ENCODE peak calls at places on chromosome 11, in ten cellular contexts. L is A549, Y is right lobe of liver, U is H9, S is Peyer's patch, B is neural progenitor cell, K is OCI-LY7, Q is heart left ventricle, J is colonic mucosa, F is transverse colon. E is an unnamed sample.
A peak's percentile ranks its signal among the peaks of the same experiment; 100 is the strongest.

GRCh38 chr11:32109138-32109537 is 18.3 kb downstream of the RCN1 start:
- DNase-seq in L (no peak), Y (no peak), U (no peak), S (no peak), B (no peak), K (no peak), Q (no peak), J (no peak), F (no peak), E (no peak)

GRCh38 chr11:111820059-111820375 is 51.4 kb downstream of the ALG9 start:
- DNase-seq in L (no peak), Y (no peak), U (no peak), S (no peak), B (no peak), K (no peak), Q (no peak), J (no peak), F (no peak), E (no peak)

GRCh38 chr11:85123752-85124231 is 503.4 kb downstream of the DLG2 start:
- DNase-seq in L (no peak), Y (no peak), U (no peak), S (no peak), B (no peak), K (peak; percentile 31), Q (no peak), J (no peak), F (no peak), E (no peak)

GRCh38 chr11:119974467-119974866 is 163.4 kb downstream of the TRIM29 start:
- DNase-seq in L (no peak), Y (no peak), U (no peak), S (no peak), B (no peak), K (no peak), Q (no peak), J (no peak), F (no peak), E (no peak)

GRCh38 chr11:8339592-8340022 is 75.9 kb upstream of the LMO1 start:
- DNase-seq in L (no peak), Y (no peak), U (peak; percentile 92), S (no peak), B (no peak), K (no peak), Q (no peak), J (no peak), F (no peak), E (no peak)

GRCh38 chr11:72736452-72737069 is 15.6 kb downstream of the ARAP1 start:
- DNase-seq in L (peak; percentile 56), Y (peak; percentile 70), U (no peak), S (peak; percentile 80), B (no peak), K (peak; percentile 69), Q (peak; percentile 57), J (no peak), F (no peak), E (no peak)

GRCh38 chr11:129117595-129118350 is 74.4 kb downstream of the ARHGAP32 start:
- DNase-seq in L (peak; percentile 15), Y (no peak), U (no peak), S (no peak), B (peak; percentile 72), K (peak; percentile 45), Q (no peak), J (peak; percentile 71), F (peak; percentile 20), E (peak; percentile 70)

GRCh38 chr11:61893981-61894380 is 2.6 kb upstream of the FADS3 start:
- DNase-seq in L (no peak), Y (no peak), U (no peak), S (no peak), B (no peak), K (no peak), Q (no peak), J (no peak), F (no peak), E (no peak)

GRCh38 chr11:134048028-134048427 is 20.8 kb upstream of the JAM3 start:
- DNase-seq in L (no peak), Y (no peak), U (no peak), S (no peak), B (no peak), K (no peak), Q (no peak), J (no peak), F (no peak), E (no peak)

GRCh38 chr11:62061356-62062222 is 62.2 kb upstream of the INCENP start:
- DNase-seq in L (no peak), Y (no peak), U (no peak), S (no peak), B (no peak), K (no peak), Q (no peak), J (no peak), F (no peak), E (peak; percentile 62)

GRCh38 chr11:74278721-74279148 is 32.7 kb downstream of the P4HA3 start:
- DNase-seq in L (peak; percentile 68), Y (no peak), U (no peak), S (no peak), B (no peak), K (no peak), Q (peak; percentile 36), J (no peak), F (peak; percentile 42), E (no peak)

GRCh38 chr11:65791719-65792213 is 4.9 kb downstream of the OVOL1 start:
- DNase-seq in L (no peak), Y (no peak), U (no peak), S (peak; percentile 78), B (no peak), K (peak; percentile 84), Q (no peak), J (peak; percentile 89), F (peak; percentile 87), E (peak; percentile 89)

GRCh38 chr11:100930185-100930778 is 199.3 kb downstream of the PGR start:
- DNase-seq in L (peak; percentile 25), Y (no peak), U (no peak), S (no peak), B (peak; percentile 73), K (peak; percentile 38), Q (no peak), J (no peak), F (no peak), E (no peak)

GRCh38 chr11:84212467-84213390 is 926.6 kb upstream of the CCDC90B start:
- DNase-seq in L (no peak), Y (no peak), U (no peak), S (no peak), B (no peak), K (no peak), Q (no peak), J (no peak), F (no peak), E (no peak)

GRCh38 chr11:2525166-2525861 is 80.5 kb downstream of the KCNQ1 start:
- DNase-seq in L (no peak), Y (peak; percentile 14), U (peak; percentile 19), S (peak; percentile 12), B (no peak), K (no peak), Q (peak; percentile 17), J (peak; percentile 18), F (peak; percentile 9), E (peak; percentile 17)

GRCh38 chr11:67506426-67507032 is 1.4 kb upstream of the PITPNM1 start:
- DNase-seq in L (no peak), Y (no peak), U (no peak), S (no peak), B (no peak), K (peak; percentile 47), Q (no peak), J (peak; percentile 40), F (peak; percentile 36), E (peak; percentile 54)
- TF ChIP-seq CTCF in L (no peak), Y (peak; percentile 2), U (no peak), S (no peak), B (no peak), K (peak; percentile 63), Q (no peak), J (peak; percentile 2), F (no peak), E (no peak)

GRCh38 chr11:64371201-64371600 is 12.2 kb downstream of the RPS6KA4 start:
- DNase-seq in L (no peak), Y (no peak), U (no peak), S (no peak), B (no peak), K (no peak), Q (no peak), J (no peak), F (no peak), E (no peak)

GRCh38 chr11:64369440-64370135 is 10.6 kb downstream of the RPS6KA4 start:
- DNase-seq in L (no peak), Y (no peak), U (no peak), S (no peak), B (no peak), K (no peak), Q (no peak), J (no peak), F (no peak), E (no peak)

GRCh38 chr11:64372802-64373597 is 14.0 kb downstream of the RPS6KA4 start:
- DNase-seq in L (peak; percentile 88), Y (no peak), U (peak; percentile 95), S (no peak), B (no peak), K (no peak), Q (no peak), J (no peak), F (no peak), E (peak; percentile 28)

GRCh38 chr11:64373598-64373974 is 14.6 kb downstream of the RPS6KA4 start:
- DNase-seq in L (no peak), Y (no peak), U (no peak), S (no peak), B (no peak), K (peak; percentile 46), Q (no peak), J (no peak), F (no peak), E (no peak)

DNA sequence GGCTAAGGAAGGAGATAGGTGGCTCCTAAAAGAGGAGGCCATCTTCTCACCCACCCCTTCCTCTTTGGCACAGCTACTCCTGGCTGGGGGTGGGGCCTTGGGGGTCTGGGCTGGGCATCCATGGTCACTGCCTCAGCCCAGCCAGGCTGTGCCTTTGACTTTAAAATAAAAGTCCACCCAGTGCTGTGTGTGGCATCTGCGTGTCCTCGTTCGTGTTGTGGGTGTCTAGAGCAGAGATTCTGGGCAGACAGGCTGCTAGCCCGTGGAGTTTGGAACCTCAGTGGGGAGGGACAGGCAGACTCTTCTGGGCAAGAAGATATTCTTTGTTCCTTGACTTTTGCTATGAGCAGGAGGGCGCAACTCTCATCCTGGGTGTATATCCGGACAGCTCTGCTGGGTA is 13.1 kb downstream of the RPS6KA4 start:
- DNase-seq in L (no peak), Y (no peak), U (no peak), S (no peak), B (no peak), K (no peak), Q (no peak), J (no peak), F (no peak), E (no peak)
- H3K4me1 ChIP-seq in L (no peaks in the 10 kb centered on the region), Y (no peaks in the 10 kb centered on the region), U (no peaks in the 10 kb centered on the region), S (no peaks in the 10 kb centered on the region), B (no peaks in the 10 kb centered on the region), K (peaks cover 10% of the 10 kb centered on the region), Q (no peaks in the 10 kb centered on the region), J (no peaks in the 10 kb centered on the region), F (peaks cover 4% of the 10 kb centered on the region), E (peaks cover 2% of the 10 kb centered on the region)

GRCh38 chr11:15108592-15109130 is 6.1 kb upstream of the INSC start:
- DNase-seq in L (no peak), Y (no peak), U (no peak), S (no peak), B (no peak), K (no peak), Q (no peak), J (no peak), F (no peak), E (no peak)
- TF ChIP-seq CTCF in L (no peak), Y (no peak), U (no peak), S (no peak), B (no peak), K (no peak), Q (no peak), J (no peak), F (no peak), E (no peak)

GRCh38 chr11:27312110-27312509 is 50.9 kb downstream of the CCDC34 start:
- DNase-seq in L (peak; percentile 25), Y (no peak), U (no peak), S (no peak), B (no peak), K (no peak), Q (no peak), J (no peak), F (no peak), E (no peak)
- H3K4me1 ChIP-seq in L (peaks cover 37% of the 10 kb centered on the region), Y (peaks cover 17% of the 10 kb centered on the region), U (no peaks in the 10 kb centered on the region), S (no peaks in the 10 kb centered on the region), B (no peaks in the 10 kb centered on the region), K (no peaks in the 10 kb centered on the region), Q (no peaks in the 10 kb centered on the region), J (no peaks in the 10 kb centered on the region), F (no peaks in the 10 kb centered on the region), E (no peaks in the 10 kb centered on the region)

E was measured in mucosa of descending colon.